ENCODE peak calls at places on chromosomes 11 and 22, in six cellular contexts. Q, Z, Y, K, H and A are unnamed samples.

GRCh38 chr11:126424471-126425039 is 69.1 kb downstream of the ST3GAL4 start:
- DNase-seq in K (no peak), Q (no peak), Z (no peak), Y (no peak), H (no peak), A (no peak)

GRCh38 chr11:74720596-74721478 is 10.4 kb downstream of the CHRDL2 start:
- DNase-seq in K (no peak), Z (no peak), Q (peak; percentile 89), H (peak; percentile 15), Y (no peak), A (no peak)

GRCh38 chr22:38088723-38089473 is 4.9 kb upstream of the SLC16A8 start:
- DNase-seq in Y (peak; percentile 61), Z (no peak), Q (no peak), H (peak; percentile 54), K (peak; percentile 70), A (no peak)

GRCh38 chr11:61776561-61777075 is 15.8 kb downstream of the TMEM258 start:
- DNase-seq in Z (peak; percentile 80), H (peak; percentile 85), K (peak; percentile 78), Y (peak; percentile 90), Q (peak; percentile 68), A (peak; percentile 67)

GRCh38 chr11:119362741-119363080 is 16.2 kb upstream of the MFRP start:
- DNase-seq in K (no peak), Q (no peak), Z (no peak), Y (no peak), H (no peak), A (no peak)

GRCh38 chr11:126816655-126817054 is 183.9 kb downstream of the KIRREL3 start:
- DNase-seq in Y (no peak), K (peak; percentile 53), H (no peak), Z (no peak), Q (no peak), A (peak; percentile 16)

GRCh38 chr22:49965291-49966040 is 4.9 kb downstream of the PIM3 start:
- DNase-seq in H (no peak), Y (peak; percentile 19), K (no peak), Z (no peak), Q (no peak), A (peak; percentile 2)

GRCh38 chr11:7869467-7869866 is 61.6 kb downstream of the OR10A6 start:
- DNase-seq in H (no peak), K (no peak), Q (no peak), Y (no peak), Z (no peak), A (no peak)

GRCh38 chr22:50530857-50531545 is 1.2 kb upstream of the TYMP start:
- DNase-seq in Y (no peak), Z (peak; percentile 74), Q (peak; percentile 63), K (peak; percentile 94), H (peak; percentile 91), A (peak; percentile 80)

GRCh38 chr11:8018742-8019631 is 31.9 kb downstream of the EIF3F start:
- DNase-seq in Z (peak; percentile 36), Y (peak; percentile 93), Q (peak; percentile 69), K (peak; percentile 91), H (peak; percentile 93), A (peak; percentile 90)

DNA sequence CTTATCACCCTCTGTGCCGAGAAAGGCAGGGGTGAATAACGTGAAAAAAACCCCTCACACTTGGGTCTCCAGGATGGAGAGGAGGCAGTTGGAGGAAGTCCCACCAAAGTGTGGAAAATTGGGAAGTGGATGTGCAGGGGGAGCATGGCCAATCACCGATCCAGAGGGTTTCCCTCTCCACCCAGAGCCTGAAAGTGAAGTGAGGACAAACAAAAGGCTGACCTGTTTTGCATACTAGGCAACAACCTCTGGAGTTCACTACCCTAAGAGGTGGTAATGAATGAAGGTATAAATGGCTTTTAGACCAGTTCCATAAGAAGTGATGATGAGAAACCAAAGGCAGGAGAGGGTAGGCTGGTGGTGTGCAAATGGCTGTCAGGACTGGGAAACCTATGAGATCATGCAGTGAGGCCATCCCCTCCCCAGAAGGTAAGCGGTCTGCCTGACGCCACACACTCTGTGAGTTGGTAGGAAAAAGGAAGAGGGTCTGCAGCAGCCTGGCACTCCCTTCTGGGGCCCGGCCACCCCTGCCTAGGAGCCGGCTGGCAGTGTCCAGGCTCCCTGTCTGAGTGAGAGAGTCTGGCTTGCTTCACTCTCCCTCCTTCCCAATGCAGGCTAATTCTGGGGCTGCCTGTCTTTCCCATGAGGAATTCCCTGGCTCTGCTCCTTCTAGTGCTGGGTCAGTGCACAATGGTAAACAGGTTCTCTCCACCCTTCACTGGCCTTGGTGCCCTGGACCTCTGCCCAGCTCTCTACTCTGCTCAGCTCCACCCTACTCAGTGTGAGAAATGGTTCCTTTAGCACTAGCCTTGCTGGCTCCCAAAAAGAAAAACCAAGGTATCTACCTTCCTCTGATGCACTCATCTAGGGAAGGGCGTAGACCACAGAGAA is 15.6 kb downstream of the TBC1D10A start:
- DNase-seq in Y (no peak), H (no peak), Q (peak; percentile 61), Z (peak; percentile 58), K (peak; percentile 84), A (no peak)
- H3K4me1 ChIP-seq in Y (peaks cover 35% of the 10 kb centered on the region), H (peaks cover 4% of the 10 kb centered on the region), Q (peaks cover 44% of the 10 kb centered on the region), Z (peaks cover 66% of the 10 kb centered on the region), K (peaks cover 42% of the 10 kb centered on the region), A (no peaks in the 10 kb centered on the region)

GRCh38 chr11:325796-326591 is 5.3 kb upstream of the IFITM3 start:
- DNase-seq in H (no peak), Q (no peak), Z (no peak), K (no peak), Y (no peak), A (no peak)

GRCh38 chr11:326592-326841 is 5.9 kb upstream of the IFITM3 start:
- DNase-seq in Q (no peak), Y (peak; percentile 6), H (no peak), Z (no peak), K (no peak), A (no peak)

GRCh38 chr11:326842-327580 is 6.4 kb upstream of the IFITM3 start:
- DNase-seq in Q (peak; percentile 42), H (no peak), K (peak; percentile 40), Y (peak; percentile 14), Z (no peak), A (no peak)

GRCh38 chr11:328012-328411 is 7.4 kb upstream of the IFITM3 start:
- DNase-seq in Z (no peak), Q (no peak), H (no peak), K (no peak), Y (no peak), A (no peak)

GRCh38 chr11:327581-327923 is 6.9 kb upstream of the IFITM3 start:
- DNase-seq in K (no peak), H (no peak), Y (no peak), Z (no peak), Q (no peak), A (no peak)
- H2AFZ ChIP-seq in K (peak overlapping the region; percentile 28), H (no peak overlapping the region), Y (no peak overlapping the region), Z (no peak overlapping the region), Q (peak overlapping the region; percentile 87), A (no peak overlapping the region)

GRCh38 chr11:10375280-10376048 is 70.6 kb downstream of the ADM start:
- DNase-seq in Q (peak; percentile 95), Z (peak; percentile 93), Y (no peak), H (no peak), K (peak; percentile 91), A (no peak)
- H3K4me1 ChIP-seq in Q (peaks cover 31% of the 10 kb centered on the region), Z (peaks cover 54% of the 10 kb centered on the region), Y (peaks cover 22% of the 10 kb centered on the region), H (no peaks in the 10 kb centered on the region), K (peaks cover 83% of the 10 kb centered on the region), A (no peaks in the 10 kb centered on the region)

DNA sequence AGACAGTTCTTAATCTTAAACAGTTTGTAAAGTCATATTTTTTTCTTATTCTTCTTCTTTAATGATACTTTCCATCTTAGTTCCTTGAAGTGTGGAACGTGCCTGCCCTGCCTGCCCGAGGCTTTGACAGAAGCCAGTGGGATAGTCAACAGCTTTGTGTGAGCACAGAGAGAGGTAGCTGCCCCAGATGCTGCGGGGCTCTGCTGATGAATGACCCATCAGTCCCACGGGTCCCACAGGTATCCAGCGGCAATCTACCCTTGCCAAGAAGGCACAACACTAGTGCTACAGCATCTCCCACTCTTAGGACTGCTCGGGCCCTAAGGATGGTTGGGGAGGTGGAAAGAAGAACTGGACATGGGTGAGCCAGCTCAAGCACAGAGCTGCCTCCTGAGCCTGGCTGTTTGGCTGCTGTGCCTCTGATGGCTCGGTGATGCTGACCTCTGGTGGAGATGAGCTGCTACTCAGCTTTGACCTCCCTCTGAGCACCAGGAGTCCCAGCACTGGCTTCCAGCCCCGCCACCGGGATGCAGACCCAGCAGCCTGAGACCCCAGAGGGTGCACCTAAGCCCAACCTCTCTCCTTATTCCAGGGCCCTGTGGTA is 11.8 kb upstream of the APLNR start:
- DNase-seq in H (peak; percentile 90), Z (peak; percentile 69), Y (peak; percentile 82), Q (peak; percentile 67), K (peak; percentile 89), A (peak; percentile 89)
- H2AFZ ChIP-seq in H (peak overlapping the region; percentile 83), Z (no peak overlapping the region), Y (no peak overlapping the region), Q (peak overlapping the region; percentile 80), K (peak overlapping the region; percentile 69), A (no peak overlapping the region)

DNA sequence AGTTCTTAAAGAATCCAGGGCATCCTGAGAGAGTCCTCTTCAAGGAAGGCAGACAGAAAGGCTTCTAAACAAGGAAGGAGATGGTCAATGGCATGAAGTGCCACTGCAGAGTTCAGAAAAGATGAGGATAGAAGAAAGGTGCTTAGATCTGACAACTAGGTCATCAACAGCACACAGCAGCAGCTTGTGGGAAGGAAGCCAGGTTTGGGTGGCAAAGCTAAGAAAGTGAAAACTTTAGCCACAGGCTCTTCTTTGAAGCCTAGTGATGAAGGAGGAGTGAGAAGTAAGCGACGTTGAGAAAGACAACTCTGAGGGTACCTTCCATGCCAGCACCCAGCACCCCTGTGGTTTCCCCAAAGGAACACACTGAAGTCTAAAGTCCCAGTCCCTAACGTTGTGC is 92.0 kb downstream of the LARGE1 start:
- DNase-seq in K (no peak), Z (no peak), H (no peak), Y (no peak), Q (no peak), A (no peak)
- H3K4me1 ChIP-seq in K (no peaks in the 10 kb centered on the region), Z (no peaks in the 10 kb centered on the region), H (peaks cover 77% of the 10 kb centered on the region), Y (no peaks in the 10 kb centered on the region), Q (no peaks in the 10 kb centered on the region), A (peaks cover 34% of the 10 kb centered on the region)

DNA sequence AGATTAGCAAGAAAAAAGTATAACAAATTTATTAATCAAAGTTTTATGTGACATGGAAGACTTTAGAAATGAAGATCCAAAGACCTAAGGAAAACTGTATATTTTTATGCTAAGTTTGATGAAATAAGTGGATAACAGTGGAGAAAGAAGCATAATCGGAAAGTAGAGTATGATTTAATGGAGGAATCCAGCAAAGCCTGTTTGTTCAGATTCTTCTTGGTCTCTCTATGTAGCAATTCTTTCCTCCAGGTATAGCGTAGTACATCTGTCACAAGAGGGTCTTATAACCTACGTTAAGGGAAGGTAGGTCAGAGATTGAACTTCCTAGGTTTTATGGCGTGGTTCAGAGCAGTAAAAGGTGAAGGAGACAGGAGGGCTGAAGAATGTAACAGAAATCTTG is 600.6 kb upstream of the CHORDC1 start:
- DNase-seq in K (no peak), Z (peak; percentile 24), H (no peak), Q (no peak), Y (no peak), A (no peak)
- H2AFZ ChIP-seq in K (no peak overlapping the region), Z (peak overlapping the region; percentile 19), H (no peak overlapping the region), Q (no peak overlapping the region), Y (no peak overlapping the region), A (no peak overlapping the region)